ENCODE peak calls at places on chromosomes 16 and 17, in ten cellular contexts. One of them, this sample, is unnamed.

GRCh38 chr17:18862011-18862410 is 4.1 kb downstream of the PRPSAP2 start:
- DNase-seq in prostate gland: no peak
- DNase-seq in H1: no peak
- DNase-seq in GM12892: no peak
- DNase-seq in sigmoid colon: no peak
- DNase-seq in endothelial cell of umbilical vein: no peak
- DNase-seq in spleen: no peak
- DNase-seq in GM12891: no peak
- DNase-seq in stomach: no peak
- DNase-seq in K562: no peak
- DNase-seq in this sample: no peak

GRCh38 chr17:9016941-9017552 is 4.3 kb upstream of the NTN1 start:
- DNase-seq in prostate gland: no peak
- DNase-seq in H1: no peak
- DNase-seq in GM12892: no peak
- DNase-seq in sigmoid colon: peak
- DNase-seq in endothelial cell of umbilical vein: no peak
- DNase-seq in spleen: no peak
- DNase-seq in GM12891: no peak
- DNase-seq in stomach: peak
- DNase-seq in K562: no peak
- DNase-seq in this sample: no peak

GRCh38 chr17:80277751-80278671 is 17.4 kb downstream of the RNF213 start:
- DNase-seq in prostate gland: peak
- DNase-seq in H1: no peak
- DNase-seq in GM12892: no peak
- DNase-seq in sigmoid colon: peak
- DNase-seq in endothelial cell of umbilical vein: no peak
- DNase-seq in spleen: no peak
- DNase-seq in GM12891: no peak
- DNase-seq in stomach: no peak
- DNase-seq in K562: no peak
- DNase-seq in this sample: no peak

GRCh38 chr17:9284884-9285283 is 263.6 kb downstream of the NTN1 start:
- DNase-seq in prostate gland: no peak
- DNase-seq in H1: no peak
- DNase-seq in GM12892: no peak
- DNase-seq in sigmoid colon: no peak
- DNase-seq in endothelial cell of umbilical vein: no peak
- DNase-seq in spleen: no peak
- DNase-seq in GM12891: no peak
- DNase-seq in stomach: no peak
- DNase-seq in K562: no peak
- DNase-seq in this sample: no peak

GRCh38 chr17:3935140-3935542 is 18.9 kb upstream of the P2RX1 start:
- DNase-seq in prostate gland: peak
- DNase-seq in H1: peak
- DNase-seq in GM12892: no peak
- DNase-seq in sigmoid colon: no peak
- DNase-seq in endothelial cell of umbilical vein: peak
- DNase-seq in spleen: peak
- DNase-seq in GM12891: peak
- DNase-seq in stomach: peak
- DNase-seq in K562: peak
- DNase-seq in this sample: peak

GRCh38 chr16:14015461-14015860 is 55.7 kb upstream of the MRTFB start:
- DNase-seq in prostate gland: no peak
- DNase-seq in H1: no peak
- DNase-seq in GM12892: no peak
- DNase-seq in sigmoid colon: no peak
- DNase-seq in endothelial cell of umbilical vein: no peak
- DNase-seq in spleen: no peak
- DNase-seq in GM12891: no peak
- DNase-seq in stomach: no peak
- DNase-seq in K562: no peak
- DNase-seq in this sample: no peak

GRCh38 chr16:56643080-56643778 is 4.8 kb downstream of the MT1A start:
- DNase-seq in prostate gland: peak
- DNase-seq in H1: no peak
- DNase-seq in GM12892: no peak
- DNase-seq in sigmoid colon: peak
- DNase-seq in endothelial cell of umbilical vein: no peak
- DNase-seq in spleen: peak
- DNase-seq in GM12891: no peak
- DNase-seq in stomach: peak
- DNase-seq in K562: peak
- DNase-seq in this sample: peak

GRCh38 chr16:58020628-58021521 is 4.7 kb upstream of the MMP15 start:
- DNase-seq in prostate gland: peak
- DNase-seq in H1: no peak
- DNase-seq in GM12892: no peak
- DNase-seq in sigmoid colon: no peak
- DNase-seq in endothelial cell of umbilical vein: peak
- DNase-seq in spleen: peak
- DNase-seq in GM12891: no peak
- DNase-seq in stomach: peak
- DNase-seq in K562: peak
- DNase-seq in this sample: peak

GRCh38 chr17:67431210-67432015 is 54.3 kb downstream of the PITPNC1 start:
- DNase-seq in prostate gland: no peak
- DNase-seq in H1: no peak
- DNase-seq in GM12892: no peak
- DNase-seq in sigmoid colon: no peak
- DNase-seq in endothelial cell of umbilical vein: peak
- DNase-seq in spleen: no peak
- DNase-seq in GM12891: no peak
- DNase-seq in stomach: no peak
- DNase-seq in K562: peak
- DNase-seq in this sample: no peak

GRCh38 chr17:36600477-36600876 is 906 bp upstream of the MRM1 start:
- DNase-seq in prostate gland: no peak
- DNase-seq in H1: no peak
- DNase-seq in GM12892: no peak
- DNase-seq in sigmoid colon: no peak
- DNase-seq in endothelial cell of umbilical vein: no peak
- DNase-seq in spleen: no peak
- DNase-seq in GM12891: no peak
- DNase-seq in stomach: no peak
- DNase-seq in K562: peak
- DNase-seq in this sample: no peak

DNA sequence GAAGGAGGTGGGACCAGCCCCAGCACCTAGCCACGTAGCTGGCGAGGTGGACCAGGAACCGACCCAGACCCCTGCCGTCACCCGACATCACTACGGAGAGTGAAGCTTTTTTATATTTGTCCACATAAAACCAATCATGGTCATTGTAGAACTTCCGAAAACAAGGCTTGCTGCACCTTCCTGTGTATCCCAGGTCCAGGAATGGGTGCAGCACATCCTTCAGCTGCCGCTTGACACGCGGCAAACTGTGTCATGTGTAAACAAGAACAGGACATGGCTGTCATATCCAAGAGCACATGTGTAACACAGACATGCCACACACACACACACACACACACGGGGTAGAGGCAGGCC is 1.4 kb downstream of the HBQ1 start:
- DNase-seq in prostate gland: no peak
- DNase-seq in H1: no peak
- DNase-seq in GM12892: no peak
- DNase-seq in sigmoid colon: no peak
- DNase-seq in endothelial cell of umbilical vein: no peak
- DNase-seq in spleen: no peak
- DNase-seq in GM12891: no peak
- DNase-seq in stomach: no peak
- DNase-seq in K562: no peak
- DNase-seq in this sample: no peak
- TF ChIP-seq POLR2AphosphoS5 in prostate gland: no peak
- TF ChIP-seq POLR2AphosphoS5 in H1: peak
- TF ChIP-seq POLR2AphosphoS5 in GM12892: no peak
- TF ChIP-seq POLR2AphosphoS5 in sigmoid colon: no peak
- TF ChIP-seq POLR2AphosphoS5 in endothelial cell of umbilical vein: peak
- TF ChIP-seq POLR2AphosphoS5 in spleen: no peak
- TF ChIP-seq POLR2AphosphoS5 in GM12891: no peak
- TF ChIP-seq POLR2AphosphoS5 in stomach: no peak
- TF ChIP-seq POLR2AphosphoS5 in K562: no peak
- TF ChIP-seq POLR2AphosphoS5 in this sample: no peak

GRCh38 chr17:31092475-31093064 is 2.2 kb upstream of the NF1 start:
- DNase-seq in prostate gland: no peak
- DNase-seq in H1: no peak
- DNase-seq in GM12892: no peak
- DNase-seq in sigmoid colon: no peak
- DNase-seq in endothelial cell of umbilical vein: no peak
- DNase-seq in spleen: no peak
- DNase-seq in GM12891: no peak
- DNase-seq in stomach: no peak
- DNase-seq in K562: no peak
- DNase-seq in this sample: no peak

GRCh38 chr17:31096106-31096436 is 1.3 kb downstream of the NF1 start:
- DNase-seq in prostate gland: no peak
- DNase-seq in H1: no peak
- DNase-seq in GM12892: no peak
- DNase-seq in sigmoid colon: no peak
- DNase-seq in endothelial cell of umbilical vein: no peak
- DNase-seq in spleen: no peak
- DNase-seq in GM12891: no peak
- DNase-seq in stomach: no peak
- DNase-seq in K562: peak
- DNase-seq in this sample: no peak

GRCh38 chr17:31095239-31096105 is 695 bp downstream of the NF1 start:
- DNase-seq in prostate gland: peak
- DNase-seq in H1: peak
- DNase-seq in GM12892: no peak
- DNase-seq in sigmoid colon: peak
- DNase-seq in endothelial cell of umbilical vein: peak
- DNase-seq in spleen: peak
- DNase-seq in GM12891: peak
- DNase-seq in stomach: peak
- DNase-seq in K562: peak
- DNase-seq in this sample: peak

GRCh38 chr17:31093866-31094599 is 744 bp upstream of the NF1 start:
- DNase-seq in prostate gland: no peak
- DNase-seq in H1: no peak
- DNase-seq in GM12892: no peak
- DNase-seq in sigmoid colon: no peak
- DNase-seq in endothelial cell of umbilical vein: peak
- DNase-seq in spleen: no peak
- DNase-seq in GM12891: no peak
- DNase-seq in stomach: no peak
- DNase-seq in K562: no peak
- DNase-seq in this sample: peak

GRCh38 chr17:31094600-31095238 is at the start of gene NF1:
- DNase-seq in prostate gland: peak
- DNase-seq in H1: peak
- DNase-seq in GM12892: peak
- DNase-seq in sigmoid colon: peak
- DNase-seq in endothelial cell of umbilical vein: peak
- DNase-seq in spleen: peak
- DNase-seq in GM12891: peak
- DNase-seq in stomach: peak
- DNase-seq in K562: peak
- DNase-seq in this sample: peak
- TF ChIP-seq POLR2A in prostate gland: peak
- TF ChIP-seq POLR2A in H1: peak
- TF ChIP-seq POLR2A in GM12892: peak
- TF ChIP-seq POLR2A in sigmoid colon: no peak
- TF ChIP-seq POLR2A in endothelial cell of umbilical vein: peak
- TF ChIP-seq POLR2A in spleen: no peak
- TF ChIP-seq POLR2A in GM12891: peak
- TF ChIP-seq POLR2A in stomach: no peak
- TF ChIP-seq POLR2A in K562: peak
- TF ChIP-seq POLR2A in this sample: peak

GRCh38 chr17:74752822-74753401 is 4.5 kb downstream of the NHERF1 start:
- DNase-seq in prostate gland: no peak
- DNase-seq in H1: no peak
- DNase-seq in GM12892: no peak
- DNase-seq in sigmoid colon: no peak
- DNase-seq in endothelial cell of umbilical vein: no peak
- DNase-seq in spleen: no peak
- DNase-seq in GM12891: no peak
- DNase-seq in stomach: no peak
- DNase-seq in K562: no peak
- DNase-seq in this sample: peak
- TF ChIP-seq POLR2AphosphoS5 in prostate gland: no peak
- TF ChIP-seq POLR2AphosphoS5 in H1: no peak
- TF ChIP-seq POLR2AphosphoS5 in GM12892: no peak
- TF ChIP-seq POLR2AphosphoS5 in sigmoid colon: no peak
- TF ChIP-seq POLR2AphosphoS5 in endothelial cell of umbilical vein: no peak
- TF ChIP-seq POLR2AphosphoS5 in spleen: no peak
- TF ChIP-seq POLR2AphosphoS5 in GM12891: no peak
- TF ChIP-seq POLR2AphosphoS5 in stomach: no peak
- TF ChIP-seq POLR2AphosphoS5 in K562: no peak
- TF ChIP-seq POLR2AphosphoS5 in this sample: no peak

GRCh38 chr16:27316038-27316680 is 2.4 kb downstream of the IL4R start:
- DNase-seq in prostate gland: no peak
- DNase-seq in H1: no peak
- DNase-seq in GM12892: no peak
- DNase-seq in sigmoid colon: peak
- DNase-seq in endothelial cell of umbilical vein: no peak
- DNase-seq in spleen: peak
- DNase-seq in GM12891: no peak
- DNase-seq in stomach: no peak
- DNase-seq in K562: no peak
- DNase-seq in this sample: no peak
- TF ChIP-seq POLR2A in prostate gland: no peak
- TF ChIP-seq POLR2A in H1: no peak
- TF ChIP-seq POLR2A in GM12892: no peak
- TF ChIP-seq POLR2A in sigmoid colon: no peak
- TF ChIP-seq POLR2A in endothelial cell of umbilical vein: no peak
- TF ChIP-seq POLR2A in spleen: no peak
- TF ChIP-seq POLR2A in GM12891: no peak
- TF ChIP-seq POLR2A in stomach: no peak
- TF ChIP-seq POLR2A in K562: no peak
- TF ChIP-seq POLR2A in this sample: no peak

DNA sequence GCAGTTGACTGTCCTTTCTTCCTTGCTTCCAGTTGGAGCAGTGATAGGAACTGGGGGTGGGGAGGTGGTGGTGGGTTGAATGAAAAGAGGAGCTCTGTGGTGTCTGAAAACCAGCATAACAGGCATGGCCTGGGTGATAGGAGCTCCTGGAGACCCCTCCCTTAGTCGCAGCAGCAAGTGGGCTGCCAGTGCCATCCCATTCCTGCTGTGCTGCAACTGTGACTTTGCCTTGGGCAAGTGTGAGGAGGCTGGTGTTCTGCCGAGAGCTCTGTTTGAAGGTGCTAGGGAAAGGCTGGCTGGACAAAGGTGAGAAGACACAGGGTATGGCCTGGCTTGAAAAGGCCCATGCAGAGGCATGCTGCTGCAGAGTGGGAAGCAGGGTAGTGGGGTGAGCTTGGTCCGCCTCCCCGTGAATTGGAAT is 2.7 kb upstream of the CDK5R1 start:
- DNase-seq in prostate gland: no peak
- DNase-seq in H1: no peak
- DNase-seq in GM12892: no peak
- DNase-seq in sigmoid colon: no peak
- DNase-seq in endothelial cell of umbilical vein: no peak
- DNase-seq in spleen: peak
- DNase-seq in GM12891: no peak
- DNase-seq in stomach: no peak
- DNase-seq in K562: no peak
- DNase-seq in this sample: no peak
- TF ChIP-seq POLR2AphosphoS5 in prostate gland: no peak
- TF ChIP-seq POLR2AphosphoS5 in H1: peak
- TF ChIP-seq POLR2AphosphoS5 in GM12892: no peak
- TF ChIP-seq POLR2AphosphoS5 in sigmoid colon: no peak
- TF ChIP-seq POLR2AphosphoS5 in endothelial cell of umbilical vein: no peak
- TF ChIP-seq POLR2AphosphoS5 in spleen: no peak
- TF ChIP-seq POLR2AphosphoS5 in GM12891: peak
- TF ChIP-seq POLR2AphosphoS5 in stomach: no peak
- TF ChIP-seq POLR2AphosphoS5 in K562: no peak
- TF ChIP-seq POLR2AphosphoS5 in this sample: no peak